ENCODE peak calls at places on chromosome 7, in four cellular contexts. I, D, H and E are unnamed samples.

GRCh38 chr7:156819733-156820295 is 73.2 kb downstream of the LMBR1 start:
- DNase-seq in I (no peak), D (no peak), H (no peak), E (no peak)

GRCh38 chr7:85030893-85031292 is 156.0 kb downstream of the SEMA3D start:
- DNase-seq in I (no peak), D (peak; percentile 26), H (no peak), E (no peak)

GRCh38 chr7:107439025-107439424 is 30.8 kb upstream of the GPR22 start:
- DNase-seq in I (no peak), D (no peak), H (no peak), E (no peak)

GRCh38 chr7:10577866-10578374 is 395.8 kb upstream of the PHF14 start:
- DNase-seq in I (no peak), D (no peak), H (no peak), E (no peak)

GRCh38 chr7:16422100-16422430 is 727 bp upstream of the CRPPA start:
- DNase-seq in I (no peak), D (no peak), H (no peak), E (no peak)

GRCh38 chr7:55044791-55045190 is 26.0 kb downstream of the EGFR start:
- DNase-seq in I (no peak), D (no peak), H (no peak), E (no peak)

GRCh38 chr7:71868797-71869196 is 543.3 kb downstream of the CALN1 start:
- DNase-seq in I (no peak), D (no peak), H (no peak), E (no peak)

GRCh38 chr7:2158331-2159175 is 74.2 kb downstream of the MAD1L1 start:
- DNase-seq in I (no peak), D (no peak), H (peak; percentile 57), E (no peak)

GRCh38 chr7:87219545-87220025 is at the start of gene TMEM243:
- DNase-seq in I (peak; percentile 77), D (no peak), H (peak; percentile 98), E (peak; percentile 71)

GRCh38 chr7:138842111-138842510 is 44.1 kb upstream of the ATP6V0A4 start:
- DNase-seq in I (no peak), D (no peak), H (no peak), E (no peak)

GRCh38 chr7:157412021-157412443 is 75.2 kb downstream of the DNAJB6 start:
- DNase-seq in I (no peak), D (no peak), H (peak; percentile 61), E (no peak)

GRCh38 chr7:142582351-142582750 is 166.9 kb upstream of the PRSS1 start:
- DNase-seq in I (no peak), D (no peak), H (no peak), E (no peak)

GRCh38 chr7:116991233-116991632 is 37.9 kb downstream of the ST7 start:
- DNase-seq in I (no peak), D (no peak), H (no peak), E (no peak)

GRCh38 chr7:122337011-122337410 is 32.5 kb upstream of the FEZF1 start:
- DNase-seq in I (no peak), D (no peak), H (no peak), E (no peak)

GRCh38 chr7:106063692-106064091 is 48.4 kb downstream of the SYPL1 start:
- DNase-seq in I (no peak), D (no peak), H (no peak), E (no peak)

GRCh38 chr7:114085592-114086490 is 167.0 kb upstream of the PPP1R3A start:
- DNase-seq in I (peak; percentile 54), D (peak; percentile 64), H (peak; percentile 76), E (no peak)

GRCh38 chr7:148697256-148697841 is 1.4 kb upstream of the CUL1 start:
- DNase-seq in I (no peak), D (no peak), H (no peak), E (no peak)

GRCh38 chr7:98902523-98902922 is 24.2 kb downstream of the TRRAP start:
- DNase-seq in I (no peak), D (no peak), H (no peak), E (no peak)

GRCh38 chr7:152869041-152869676 is 109.6 kb downstream of the ACTR3B start:
- DNase-seq in I (no peak), D (no peak), H (no peak), E (no peak)

GRCh38 chr7:139169816-139170215 is 60.3 kb upstream of the ZC3HAV1 start:
- DNase-seq in I (no peak), D (no peak), H (no peak), E (no peak)

GRCh38 chr7:111650456-111650999 is 88.2 kb upstream of the IMMP2L start:
- DNase-seq in I (no peak), D (no peak), H (no peak), E (no peak)

GRCh38 chr7:64307254-64308018 is 6.3 kb upstream of the ZNF736 start:
- DNase-seq in I (peak; percentile 92), D (no peak), H (peak; percentile 99), E (peak; percentile 47)
- TF ChIP-seq POLR2A in I (no peak), D (no peak), H (no peak), E (no peak)

GRCh38 chr7:151252961-151253691 is 4.6 kb upstream of the SMARCD3 start:
- DNase-seq in I (no peak), D (no peak), H (no peak), E (no peak)

GRCh38 chr7:151250181-151251095 is 1.9 kb upstream of the SMARCD3 start:
- DNase-seq in I (no peak), D (no peak), H (no peak), E (no peak)

GRCh38 chr7:151251328-151251925 is 2.9 kb upstream of the SMARCD3 start:
- DNase-seq in I (no peak), D (no peak), H (no peak), E (no peak)

GRCh38 chr7:151254316-151254715 is 5.8 kb upstream of the SMARCD3 start:
- DNase-seq in I (no peak), D (no peak), H (no peak), E (no peak)

DNA sequence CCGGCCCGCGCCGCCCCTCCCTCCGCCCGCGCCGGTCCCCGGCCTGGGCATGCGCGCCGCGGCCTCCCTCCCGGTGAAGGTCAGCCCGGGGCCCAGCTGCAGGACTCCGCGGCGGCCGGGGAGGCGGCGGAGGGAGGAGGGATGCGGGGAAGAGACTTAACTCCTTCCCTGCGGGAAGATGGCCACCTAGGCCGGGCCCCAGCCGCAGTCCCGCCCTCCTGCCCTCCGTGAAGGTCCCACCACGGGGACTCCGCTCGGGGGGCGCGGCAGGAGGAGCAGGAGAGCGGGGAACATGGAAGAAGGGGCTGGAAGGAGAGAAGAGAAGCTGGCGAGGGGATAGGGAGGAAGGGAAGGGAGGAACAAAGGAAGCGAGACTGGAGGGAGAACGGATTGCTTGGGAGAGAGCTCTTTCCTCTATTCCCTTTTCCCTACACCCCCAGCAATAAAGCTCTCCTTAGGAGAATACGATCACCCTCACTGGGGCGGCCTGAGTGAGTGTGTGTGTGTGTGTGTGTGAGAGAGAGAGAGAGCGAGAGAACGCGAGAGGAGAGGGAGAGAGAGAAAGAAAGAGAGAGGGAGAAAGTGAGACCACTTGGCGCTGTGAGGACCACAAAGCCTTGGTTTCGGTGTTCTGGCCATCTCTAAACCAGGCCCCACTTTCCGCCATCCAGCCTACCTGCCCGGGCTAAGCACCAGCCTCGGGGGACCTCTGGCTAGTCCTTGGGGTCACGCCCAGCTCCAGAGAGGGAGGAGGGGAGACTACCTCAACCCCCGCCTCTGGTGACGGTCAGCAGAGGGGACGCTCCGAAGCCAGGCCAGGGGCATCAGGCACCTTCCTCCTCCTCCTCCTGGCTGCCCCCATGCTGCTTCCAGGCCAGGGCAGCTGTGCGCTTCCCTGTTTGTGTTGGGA is 3.7 kb upstream of the SMARCD3 start:
- DNase-seq in I (no peak), D (no peak), H (no peak), E (no peak)
- TF ChIP-seq POLR2AphosphoS5 in I (no peak), D (peak; percentile 67), H (peak; percentile 57), E (no peak)

DNA sequence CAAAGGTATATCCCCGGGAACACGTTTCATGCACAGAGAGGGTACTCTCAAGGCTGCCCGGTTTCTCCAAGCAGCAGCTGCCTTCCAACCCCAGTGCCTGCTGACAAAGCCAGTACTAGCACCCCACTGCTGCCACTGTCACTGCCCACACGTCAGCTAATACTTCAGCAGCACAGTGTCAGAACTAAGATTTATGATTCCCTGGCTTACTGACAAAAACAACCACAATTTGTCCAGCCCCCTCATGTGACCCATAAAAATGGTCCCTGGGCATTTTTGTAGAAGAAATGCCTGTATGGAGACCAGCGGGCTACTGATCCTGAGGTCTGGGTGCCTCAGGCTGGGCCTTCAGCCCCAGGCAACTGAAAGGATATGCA is 2.9 kb downstream of the WDR91 start:
- DNase-seq in I (no peak), D (no peak), H (no peak), E (no peak)
- TF ChIP-seq POLR2A in I (no peak), D (no peak), H (no peak), E (no peak)

GRCh38 chr7:90236890-90237289 is 8.1 kb upstream of the CFAP69 start:
- DNase-seq in I (no peak), D (no peak), H (no peak), E (no peak)
- TF ChIP-seq POLR2AphosphoS5 in I (no peak), D (no peak), H (no peak), E (no peak)

GRCh38 chr7:100158229-100159098 is at the start of gene TRAPPC14:
- DNase-seq in I (peak; percentile 88), D (no peak), H (peak; percentile 99), E (peak; percentile 98)
- TF ChIP-seq POLR2A in I (peak; percentile 26), D (peak; percentile 76), H (no peak), E (peak; percentile 60)